ENCODE peak calls at places on chromosome 20, in four cellular contexts. G is AG09309, F is AG10803, B is thoracic aorta. W is an unnamed sample.

GRCh38 chr20:37479275-37479674 is 41.8 kb upstream of the NNAT start:
- DNase-seq in G (no peak), B (no peak), F (no peak), W (no peak)

GRCh38 chr20:20373046-20373706 is 5.3 kb downstream of the INSM1 start:
- DNase-seq in B (no peak), G (peak), F (peak), W (peak)

GRCh38 chr20:597560-597959 is 12.5 kb downstream of the TCF15 start:
- DNase-seq in B (no peak), F (no peak), G (no peak), W (no peak)

GRCh38 chr20:59365611-59366284 is 65.3 kb downstream of the EDN3 start:
- DNase-seq in B (no peak), F (no peak), G (no peak), W (no peak)

GRCh38 chr20:18362916-18363315 is 74.6 kb downstream of the ZNF133 start:
- DNase-seq in F (no peak), B (no peak), G (no peak), W (no peak)

GRCh38 chr20:14415492-14415891 is 78.1 kb upstream of the FLRT3 start:
- DNase-seq in B (no peak), G (no peak), F (no peak), W (no peak)

GRCh38 chr20:31707994-31708744 is 14.5 kb downstream of the BCL2L1 start:
- DNase-seq in B (no peak), G (no peak), F (no peak), W (no peak)

GRCh38 chr20:35192071-35192872 is 20.4 kb downstream of the PROCR start:
- DNase-seq in G (no peak), F (no peak), B (no peak), W (no peak)

GRCh38 chr20:34998331-34998950 is 42.8 kb downstream of the MYH7B start:
- DNase-seq in F (no peak), B (no peak), G (no peak), W (no peak)

GRCh38 chr20:37868998-37869861 is 33.7 kb upstream of the VSTM2L start:
- DNase-seq in G (no peak), F (no peak), B (no peak), W (no peak)

GRCh38 chr20:57346477-57346876 is 4.6 kb upstream of the RAE1 start:
- DNase-seq in G (peak), F (peak), B (no peak), W (peak)

GRCh38 chr20:57351042-57351783 is at the start of gene RAE1:
- DNase-seq in B (peak), F (peak), G (peak), W (peak)

GRCh38 chr20:57350086-57350710 is 857 bp upstream of the RAE1 start:
- DNase-seq in B (no peak), G (peak), F (peak), W (peak)

GRCh38 chr20:57347393-57347792 is 3.7 kb upstream of the RAE1 start:
- DNase-seq in B (no peak), G (no peak), F (no peak), W (no peak)

DNA sequence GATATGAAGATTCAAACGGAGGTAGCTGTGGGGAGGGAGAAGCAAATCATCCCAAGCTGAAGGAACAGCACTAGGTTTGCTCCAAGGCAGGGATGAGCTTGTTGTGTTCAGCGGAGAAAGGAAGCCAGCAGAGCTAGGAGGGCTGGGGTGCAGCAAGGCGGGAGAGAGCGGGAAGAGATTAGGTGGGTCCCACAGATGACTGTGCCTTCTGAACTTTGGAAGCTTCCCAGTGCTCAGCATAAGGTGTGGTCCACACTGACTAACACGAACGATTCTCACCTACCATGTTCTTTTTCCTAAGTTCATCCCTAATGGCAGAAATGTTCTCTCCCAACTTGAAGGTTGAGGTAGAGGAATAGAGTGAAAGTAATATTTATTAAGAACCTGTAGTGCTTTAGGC is 1.2 kb downstream of the RAE1 start:
- DNase-seq in B (no peak), G (no peak), F (no peak), W (peak)
- H3K4me3 ChIP-seq in B (no peak), G (peak), F (peak), W (peak)

DNA sequence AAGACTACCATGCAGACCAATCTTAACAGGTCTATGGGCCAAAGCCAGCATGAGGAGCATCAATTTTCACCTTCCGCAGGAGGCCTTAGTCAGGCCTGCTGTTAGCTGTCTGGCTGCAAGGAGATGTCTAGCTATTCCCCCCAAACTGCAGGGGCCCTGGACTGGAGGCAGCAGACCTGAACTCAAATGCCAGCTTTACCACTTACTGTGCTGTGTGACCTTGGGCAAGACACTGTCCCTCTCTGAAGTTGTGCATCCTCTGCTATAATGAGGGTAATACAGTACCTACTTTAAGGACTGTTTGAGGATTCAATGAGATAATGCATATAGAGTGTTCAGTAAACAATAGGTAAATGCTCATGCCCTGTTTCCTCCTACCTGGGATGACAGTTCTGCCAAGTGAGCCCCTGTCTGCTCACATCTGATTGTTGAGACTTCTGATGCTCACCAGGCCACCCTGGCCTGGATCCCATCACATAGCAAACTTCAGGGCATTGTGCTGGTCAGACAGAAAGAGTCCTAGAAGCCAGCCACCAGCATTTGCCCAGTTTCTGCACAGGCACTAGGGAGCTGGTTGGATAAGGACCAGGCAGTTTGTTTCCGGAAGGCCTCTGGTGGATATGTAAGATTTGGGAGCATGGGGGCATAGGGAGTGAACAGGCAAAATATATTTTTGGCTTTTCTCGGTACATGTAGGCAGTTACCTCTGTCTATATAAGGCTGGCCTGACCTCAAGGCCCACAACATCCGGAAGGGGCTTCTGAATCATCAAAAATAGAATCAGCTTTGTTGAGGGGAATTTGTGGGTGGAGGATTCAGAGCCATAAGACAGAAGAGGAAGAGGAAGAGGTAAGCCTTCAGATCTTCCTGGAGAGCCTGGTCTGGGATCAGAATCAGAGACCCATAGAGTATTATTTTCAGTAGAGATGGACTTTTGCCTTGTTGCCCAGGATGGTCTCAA is 2.3 kb upstream of the OCSTAMP start:
- DNase-seq in G (no peak), F (no peak), B (no peak), W (no peak)
- H3K4me3 ChIP-seq in G (no peak), F (no peak), B (no peak), W (no peak)

DNA sequence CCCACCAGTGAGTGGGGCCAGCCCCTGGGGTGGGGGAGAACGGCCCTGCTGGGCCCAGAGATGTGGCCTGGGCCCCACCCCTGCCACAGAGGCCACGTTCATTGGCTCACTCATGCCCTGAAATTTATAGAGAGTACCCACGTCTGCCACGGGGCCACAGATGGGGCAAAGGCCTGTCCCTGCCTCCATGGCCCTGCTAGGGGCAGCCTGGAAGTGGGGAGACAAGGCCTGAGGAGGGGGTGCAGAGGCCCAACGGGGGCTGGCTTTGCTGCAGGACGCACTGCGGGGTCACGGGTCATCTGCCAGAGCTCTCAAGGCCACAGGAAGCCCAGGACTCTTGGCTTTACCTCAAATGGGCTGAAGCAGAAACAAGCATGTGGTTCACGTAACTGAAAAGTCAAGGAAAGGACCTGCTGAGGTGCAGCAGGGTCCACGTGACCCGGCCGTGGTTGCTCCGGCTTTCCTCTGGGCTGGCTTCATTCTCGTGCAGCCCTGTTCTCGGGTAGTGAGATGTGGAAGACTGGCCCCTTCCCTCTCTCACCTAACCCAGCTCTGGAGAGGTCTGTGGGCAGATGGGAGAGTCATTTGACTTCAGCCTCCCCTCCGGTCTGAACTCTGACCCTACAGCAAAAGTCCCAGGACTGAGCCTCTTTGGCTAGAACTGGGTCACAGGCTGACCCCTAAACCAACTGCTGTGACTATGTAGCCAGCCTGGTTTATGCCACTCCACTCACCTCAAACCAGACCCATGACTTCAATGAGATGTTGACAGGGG is 1.1 kb upstream of the OSBPL2 start:
- DNase-seq in G (no peak), F (no peak), B (no peak), W (no peak)
- H3K4me3 ChIP-seq in G (no peak), F (no peak), B (peak), W (no peak)

GRCh38 chr20:63384336-63384735 is 23.2 kb upstream of the CHRNA4 start:
- DNase-seq in F (no peak), B (no peak), G (no peak), W (no peak)

GRCh38 chr20:63386491-63386890 is 25.3 kb upstream of the CHRNA4 start:
- DNase-seq in B (no peak), G (no peak), F (no peak), W (no peak)

GRCh38 chr20:63387393-63387792 is 26.2 kb upstream of the CHRNA4 start:
- DNase-seq in F (no peak), G (no peak), B (no peak), W (no peak)

GRCh38 chr20:63385819-63386218 is 24.7 kb upstream of the CHRNA4 start:
- DNase-seq in G (no peak), B (no peak), F (no peak), W (no peak)

DNA sequence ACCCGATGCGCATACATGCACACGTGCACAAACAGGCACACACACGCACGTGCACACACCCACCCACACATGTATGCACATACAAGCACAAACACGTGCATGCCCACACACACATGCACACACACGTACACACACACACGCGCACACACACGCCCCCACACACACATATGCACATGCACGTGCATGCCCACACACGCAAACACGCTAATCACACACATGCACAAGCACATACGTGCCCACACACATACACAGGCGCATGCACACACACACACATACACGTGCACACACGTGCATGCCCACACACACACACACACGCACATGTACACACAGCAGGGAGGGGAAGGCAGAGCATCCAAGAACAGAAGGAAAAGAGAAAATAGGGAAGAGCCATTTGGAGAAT is 26.8 kb upstream of the CHRNA4 start:
- DNase-seq in F (no peak), G (no peak), B (no peak), W (no peak)
- H3K4me3 ChIP-seq in F (no peak), G (no peak), B (no peak), W (no peak)

DNA sequence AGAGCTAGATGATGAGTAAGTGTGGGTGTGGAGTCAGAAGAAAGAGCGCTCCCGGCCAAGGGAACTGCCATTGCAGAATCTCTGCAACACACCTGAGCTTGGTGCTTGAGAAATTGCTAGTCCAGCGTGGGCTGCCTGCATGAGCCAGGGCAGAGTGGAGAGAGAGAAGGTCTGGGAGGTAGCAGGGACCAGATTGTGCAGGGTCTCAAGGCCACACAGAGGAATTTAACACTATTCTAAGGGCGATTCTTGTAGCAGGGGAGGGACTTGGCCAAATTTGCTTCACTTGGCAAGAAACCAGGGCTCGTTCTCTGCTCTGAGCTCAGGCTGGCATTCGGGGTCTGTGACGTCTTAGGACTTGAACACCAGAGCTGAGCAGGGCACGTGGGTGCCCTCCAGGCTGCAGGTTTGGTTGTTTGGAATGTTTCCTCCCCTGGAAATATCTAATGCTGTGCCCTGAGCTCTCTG is 53.5 kb downstream of the BCAS4 start:
- DNase-seq in G (no peak), F (peak), B (peak), W (peak)
- H3K4me3 ChIP-seq in G (no peak), F (no peak), B (peak), W (no peak)

GRCh38 chr20:32858873-32859372 is at the start of gene EFCAB8:
- DNase-seq in G (no peak), B (no peak), F (no peak), W (no peak)
- H3K4me3 ChIP-seq in G (no peak), B (no peak), F (no peak), W (no peak)

GRCh38 chr20:24493181-24493580 is 23.8 kb downstream of the SYNDIG1 start:
- DNase-seq in B (no peak), F (no peak), G (no peak), W (no peak)
- H3K4me3 ChIP-seq in B (no peak), F (no peak), G (no peak), W (no peak)

GRCh38 chr20:62859721-62860120 is 1.9 kb downstream of the TCFL5 start:
- DNase-seq in F (no peak), G (no peak), B (no peak), W (no peak)
- H3K4me3 ChIP-seq in F (peak), G (peak), B (no peak), W (peak)

GRCh38 chr20:53944796-53945195 is 125.6 kb downstream of the BCAS1 start:
- DNase-seq in F (no peak), G (no peak), B (no peak), W (no peak)

GRCh38 chr20:53942973-53943372 is 127.4 kb downstream of the BCAS1 start:
- DNase-seq in G (no peak), B (no peak), F (no peak), W (no peak)

GRCh38 chr20:53945478-53945877 is 124.9 kb downstream of the BCAS1 start:
- DNase-seq in G (no peak), B (no peak), F (no peak), W (no peak)

GRCh38 chr20:53942121-53942816 is 128.1 kb downstream of the BCAS1 start:
- DNase-seq in G (no peak), B (no peak), F (no peak), W (no peak)

GRCh38 chr20:53943522-53944291 is 126.7 kb downstream of the BCAS1 start:
- DNase-seq in B (no peak), G (no peak), F (peak), W (peak)
- H3K4me3 ChIP-seq in B (peak), G (no peak), F (peak), W (peak)

GRCh38 chr20:43959920-43960227 is 45.2 kb downstream of the TOX2 start:
- DNase-seq in G (no peak), F (no peak), B (no peak), W (no peak)
- H3K4me3 ChIP-seq in G (no peak), F (no peak), B (no peak), W (no peak)